ENCODE peak calls at places on chromosomes 16 and 17, in six cellular contexts. One of them, this sample, is unnamed.

GRCh38 chr17:27481327-27481726 is 25.1 kb downstream of the KSR1 start:
- DNase-seq in cardiac muscle cell: no peak
- DNase-seq in stomach: no peak
- DNase-seq in amniotic stem cell: no peak
- DNase-seq in NCI-H526 treated with DMSO at 0.1 percent for 48 hours: no peak
- DNase-seq in HuH-7.5: no peak
- DNase-seq in this sample: peak; percentile 32

GRCh38 chr17:1629647-1630310 is 1.1 kb upstream of the SLC43A2 start:
- DNase-seq in cardiac muscle cell: peak; percentile 53
- DNase-seq in stomach: peak; percentile 84
- DNase-seq in amniotic stem cell: no peak
- DNase-seq in NCI-H526 treated with DMSO at 0.1 percent for 48 hours: no peak
- DNase-seq in HuH-7.5: peak; percentile 64
- DNase-seq in this sample: peak; percentile 62

GRCh38 chr16:12449795-12450194 is 353.9 kb downstream of the CPPED1 start:
- DNase-seq in cardiac muscle cell: no peak
- DNase-seq in stomach: no peak
- DNase-seq in amniotic stem cell: no peak
- DNase-seq in NCI-H526 treated with DMSO at 0.1 percent for 48 hours: no peak
- DNase-seq in HuH-7.5: no peak
- DNase-seq in this sample: no peak

GRCh38 chr17:29784661-29785060 is 145.4 kb downstream of the SSH2 start:
- DNase-seq in cardiac muscle cell: no peak
- DNase-seq in stomach: no peak
- DNase-seq in amniotic stem cell: no peak
- DNase-seq in NCI-H526 treated with DMSO at 0.1 percent for 48 hours: no peak
- DNase-seq in HuH-7.5: no peak
- DNase-seq in this sample: no peak

GRCh38 chr17:5715478-5715877 is 131.2 kb upstream of the NLRP1 start:
- DNase-seq in cardiac muscle cell: no peak
- DNase-seq in stomach: no peak
- DNase-seq in amniotic stem cell: no peak
- DNase-seq in NCI-H526 treated with DMSO at 0.1 percent for 48 hours: no peak
- DNase-seq in HuH-7.5: no peak
- DNase-seq in this sample: no peak

GRCh38 chr16:49348408-49349176 is 25.0 kb upstream of the C16orf78 start:
- DNase-seq in cardiac muscle cell: no peak
- DNase-seq in stomach: no peak
- DNase-seq in amniotic stem cell: no peak
- DNase-seq in NCI-H526 treated with DMSO at 0.1 percent for 48 hours: no peak
- DNase-seq in HuH-7.5: no peak
- DNase-seq in this sample: no peak

GRCh38 chr17:43129671-43130010 is 4.5 kb upstream of the BRCA1 start:
- DNase-seq in cardiac muscle cell: no peak
- DNase-seq in stomach: no peak
- DNase-seq in amniotic stem cell: no peak
- DNase-seq in NCI-H526 treated with DMSO at 0.1 percent for 48 hours: no peak
- DNase-seq in HuH-7.5: no peak
- DNase-seq in this sample: no peak

GRCh38 chr17:77320501-77321256 is 179.9 kb downstream of the SEC14L1 start:
- DNase-seq in cardiac muscle cell: no peak
- DNase-seq in stomach: no peak
- DNase-seq in amniotic stem cell: no peak
- DNase-seq in NCI-H526 treated with DMSO at 0.1 percent for 48 hours: no peak
- DNase-seq in HuH-7.5: no peak
- DNase-seq in this sample: no peak

GRCh38 chr17:5000237-5000639 is 2.5 kb downstream of the KIF1C start:
- DNase-seq in cardiac muscle cell: peak; percentile 54
- DNase-seq in stomach: peak; percentile 41
- DNase-seq in amniotic stem cell: no peak
- DNase-seq in NCI-H526 treated with DMSO at 0.1 percent for 48 hours: no peak
- DNase-seq in HuH-7.5: no peak
- DNase-seq in this sample: no peak

GRCh38 chr17:74408262-74408661 is 23.6 kb upstream of the GPRC5C start:
- DNase-seq in cardiac muscle cell: no peak
- DNase-seq in stomach: peak; percentile 65
- DNase-seq in amniotic stem cell: no peak
- DNase-seq in NCI-H526 treated with DMSO at 0.1 percent for 48 hours: no peak
- DNase-seq in HuH-7.5: peak; percentile 53
- DNase-seq in this sample: no peak

GRCh38 chr17:17181666-17182600 is 24.2 kb downstream of the PLD6 start:
- DNase-seq in cardiac muscle cell: no peak
- DNase-seq in stomach: no peak
- DNase-seq in amniotic stem cell: no peak
- DNase-seq in NCI-H526 treated with DMSO at 0.1 percent for 48 hours: no peak
- DNase-seq in HuH-7.5: no peak
- DNase-seq in this sample: no peak

GRCh38 chr16:27759947-27760844 is 210.3 kb downstream of the KATNIP start:
- DNase-seq in cardiac muscle cell: no peak
- DNase-seq in stomach: no peak
- DNase-seq in amniotic stem cell: no peak
- DNase-seq in NCI-H526 treated with DMSO at 0.1 percent for 48 hours: no peak
- DNase-seq in HuH-7.5: no peak
- DNase-seq in this sample: no peak

GRCh38 chr16:26889751-26890150 is 177.0 kb upstream of the C16orf82 start:
- DNase-seq in cardiac muscle cell: no peak
- DNase-seq in stomach: no peak
- DNase-seq in amniotic stem cell: no peak
- DNase-seq in NCI-H526 treated with DMSO at 0.1 percent for 48 hours: no peak
- DNase-seq in HuH-7.5: no peak
- DNase-seq in this sample: no peak

GRCh38 chr16:62213763-62214162 is 177.5 kb upstream of the CDH8 start:
- DNase-seq in cardiac muscle cell: no peak
- DNase-seq in stomach: no peak
- DNase-seq in amniotic stem cell: no peak
- DNase-seq in NCI-H526 treated with DMSO at 0.1 percent for 48 hours: no peak
- DNase-seq in HuH-7.5: no peak
- DNase-seq in this sample: no peak

GRCh38 chr17:49548506-49549310 is 27.0 kb upstream of the NXPH3 start:
- DNase-seq in cardiac muscle cell: peak; percentile 48
- DNase-seq in stomach: peak; percentile 55
- DNase-seq in amniotic stem cell: no peak
- DNase-seq in NCI-H526 treated with DMSO at 0.1 percent for 48 hours: no peak
- DNase-seq in HuH-7.5: peak; percentile 52
- DNase-seq in this sample: no peak

GRCh38 chr17:3527896-3528603 is 29.6 kb downstream of the TRPV3 start:
- DNase-seq in cardiac muscle cell: no peak
- DNase-seq in stomach: no peak
- DNase-seq in amniotic stem cell: no peak
- DNase-seq in NCI-H526 treated with DMSO at 0.1 percent for 48 hours: no peak
- DNase-seq in HuH-7.5: no peak
- DNase-seq in this sample: no peak

GRCh38 chr17:81299846-81300585 is 4.9 kb upstream of the SLC38A10 start:
- DNase-seq in cardiac muscle cell: no peak
- DNase-seq in stomach: no peak
- DNase-seq in amniotic stem cell: no peak
- DNase-seq in NCI-H526 treated with DMSO at 0.1 percent for 48 hours: no peak
- DNase-seq in HuH-7.5: no peak
- DNase-seq in this sample: no peak

GRCh38 chr16:85686912-85687591 is 1.7 kb downstream of the GINS2 start:
- DNase-seq in cardiac muscle cell: no peak
- DNase-seq in stomach: no peak
- DNase-seq in amniotic stem cell: no peak
- DNase-seq in NCI-H526 treated with DMSO at 0.1 percent for 48 hours: no peak
- DNase-seq in HuH-7.5: no peak
- DNase-seq in this sample: no peak

GRCh38 chr17:65170839-65171238 is 33.7 kb downstream of the RGS9 start:
- DNase-seq in cardiac muscle cell: no peak
- DNase-seq in stomach: peak; percentile 55
- DNase-seq in amniotic stem cell: no peak
- DNase-seq in NCI-H526 treated with DMSO at 0.1 percent for 48 hours: no peak
- DNase-seq in HuH-7.5: no peak
- DNase-seq in this sample: no peak

GRCh38 chr17:30005709-30006320 is 64.4 kb downstream of the EFCAB5 start:
- DNase-seq in cardiac muscle cell: peak; percentile 47
- DNase-seq in stomach: no peak
- DNase-seq in amniotic stem cell: no peak
- DNase-seq in NCI-H526 treated with DMSO at 0.1 percent for 48 hours: no peak
- DNase-seq in HuH-7.5: peak; percentile 17
- DNase-seq in this sample: no peak

GRCh38 chr17:35947156-35947585 is 3.7 kb upstream of the LYZL6 start:
- DNase-seq in cardiac muscle cell: peak; percentile 78
- DNase-seq in stomach: peak; percentile 41
- DNase-seq in amniotic stem cell: no peak
- DNase-seq in NCI-H526 treated with DMSO at 0.1 percent for 48 hours: peak; percentile 6
- DNase-seq in HuH-7.5: no peak
- DNase-seq in this sample: peak; percentile 12

GRCh38 chr17:27471321-27472269 is 15.3 kb downstream of the KSR1 start:
- DNase-seq in cardiac muscle cell: no peak
- DNase-seq in stomach: no peak
- DNase-seq in amniotic stem cell: no peak
- DNase-seq in NCI-H526 treated with DMSO at 0.1 percent for 48 hours: no peak
- DNase-seq in HuH-7.5: no peak
- DNase-seq in this sample: peak; percentile 46

GRCh38 chr16:963913-964695 is 6.7 kb downstream of the LMF1 start:
- DNase-seq in cardiac muscle cell: no peak
- DNase-seq in stomach: no peak
- DNase-seq in amniotic stem cell: no peak
- DNase-seq in NCI-H526 treated with DMSO at 0.1 percent for 48 hours: no peak
- DNase-seq in HuH-7.5: no peak
- DNase-seq in this sample: no peak

GRCh38 chr17:61251939-61252865 is 147.4 kb upstream of the TBX2 start:
- DNase-seq in cardiac muscle cell: peak; percentile 90
- DNase-seq in stomach: peak; percentile 76
- DNase-seq in amniotic stem cell: no peak
- DNase-seq in NCI-H526 treated with DMSO at 0.1 percent for 48 hours: no peak
- DNase-seq in HuH-7.5: no peak
- DNase-seq in this sample: no peak

GRCh38 chr16:1351215-1351581 is 480 bp downstream of the TSR3 start:
- DNase-seq in cardiac muscle cell: no peak
- DNase-seq in stomach: no peak
- DNase-seq in amniotic stem cell: no peak
- DNase-seq in NCI-H526 treated with DMSO at 0.1 percent for 48 hours: no peak
- DNase-seq in HuH-7.5: no peak
- DNase-seq in this sample: no peak

GRCh38 chr16:10178079-10178478 is 4.1 kb downstream of the GRIN2A start:
- DNase-seq in cardiac muscle cell: no peak
- DNase-seq in stomach: no peak
- DNase-seq in amniotic stem cell: no peak
- DNase-seq in NCI-H526 treated with DMSO at 0.1 percent for 48 hours: no peak
- DNase-seq in HuH-7.5: no peak
- DNase-seq in this sample: no peak

GRCh38 chr16:55136356-55136755 is 187.6 kb upstream of the IRX6 start:
- DNase-seq in cardiac muscle cell: no peak
- DNase-seq in stomach: no peak
- DNase-seq in amniotic stem cell: no peak
- DNase-seq in NCI-H526 treated with DMSO at 0.1 percent for 48 hours: no peak
- DNase-seq in HuH-7.5: no peak
- DNase-seq in this sample: no peak

GRCh38 chr17:68910789-68911431 is 44.3 kb downstream of the ABCA8 start:
- DNase-seq in cardiac muscle cell: no peak
- DNase-seq in stomach: no peak
- DNase-seq in amniotic stem cell: no peak
- DNase-seq in NCI-H526 treated with DMSO at 0.1 percent for 48 hours: no peak
- DNase-seq in HuH-7.5: no peak
- DNase-seq in this sample: no peak

GRCh38 chr17:82384730-82385429 is 13.3 kb downstream of the UTS2R start:
- DNase-seq in cardiac muscle cell: no peak
- DNase-seq in stomach: peak; percentile 85
- DNase-seq in amniotic stem cell: no peak
- DNase-seq in NCI-H526 treated with DMSO at 0.1 percent for 48 hours: peak; percentile 71
- DNase-seq in HuH-7.5: peak; percentile 58
- DNase-seq in this sample: no peak

GRCh38 chr17:41865596-41865893 is 322 bp upstream of the KLHL11 start:
- DNase-seq in cardiac muscle cell: no peak
- DNase-seq in stomach: no peak
- DNase-seq in amniotic stem cell: no peak
- DNase-seq in NCI-H526 treated with DMSO at 0.1 percent for 48 hours: no peak
- DNase-seq in HuH-7.5: no peak
- DNase-seq in this sample: no peak

GRCh38 chr16:81624718-81625543 is 154.2 kb upstream of the PLCG2 start:
- DNase-seq in cardiac muscle cell: no peak
- DNase-seq in stomach: no peak
- DNase-seq in amniotic stem cell: no peak
- DNase-seq in NCI-H526 treated with DMSO at 0.1 percent for 48 hours: no peak
- DNase-seq in HuH-7.5: no peak
- DNase-seq in this sample: no peak

GRCh38 chr17:4533522-4534502 is 21.4 kb downstream of the MYBBP1A start:
- DNase-seq in cardiac muscle cell: no peak
- DNase-seq in stomach: peak; percentile 76
- DNase-seq in amniotic stem cell: no peak
- DNase-seq in NCI-H526 treated with DMSO at 0.1 percent for 48 hours: no peak
- DNase-seq in HuH-7.5: no peak
- DNase-seq in this sample: no peak

GRCh38 chr17:60602871-60603270 is 2.9 kb downstream of the PPM1D start:
- DNase-seq in cardiac muscle cell: no peak
- DNase-seq in stomach: no peak
- DNase-seq in amniotic stem cell: no peak
- DNase-seq in NCI-H526 treated with DMSO at 0.1 percent for 48 hours: no peak
- DNase-seq in HuH-7.5: no peak
- DNase-seq in this sample: no peak

GRCh38 chr16:88730632-88731607 is 24.6 kb downstream of the CTU2 start:
- DNase-seq in cardiac muscle cell: no peak
- DNase-seq in stomach: no peak
- DNase-seq in amniotic stem cell: no peak
- DNase-seq in NCI-H526 treated with DMSO at 0.1 percent for 48 hours: no peak
- DNase-seq in HuH-7.5: no peak
- DNase-seq in this sample: no peak

GRCh38 chr16:57533618-57534336 is 2.6 kb downstream of the CCDC102A start:
- DNase-seq in cardiac muscle cell: peak; percentile 63
- DNase-seq in stomach: peak; percentile 34
- DNase-seq in amniotic stem cell: no peak
- DNase-seq in NCI-H526 treated with DMSO at 0.1 percent for 48 hours: no peak
- DNase-seq in HuH-7.5: no peak
- DNase-seq in this sample: peak; percentile 37

This sample was measured in T-helper 9 cell.